ENCODE peak calls at places on chromosomes 11 and 22, in four cellular contexts. U, P, T and J are unnamed samples.

GRCh38 chr11:11857769-11858168 is 16.0 kb downstream of the USP47 start:
- DNase-seq in U (no peak), P (no peak), T (no peak), J (no peak)

GRCh38 chr22:26561756-26562417 is 28.0 kb downstream of the TPST2 start:
- DNase-seq in U (no peak), P (no peak), T (no peak), J (no peak)

GRCh38 chr11:14357843-14358728 is 897 bp downstream of the RRAS2 start:
- DNase-seq in U (peak; percentile 60), P (no peak), T (peak; percentile 78), J (peak; percentile 17)

GRCh38 chr11:130051077-130051476 is 18.6 kb upstream of the APLP2 start:
- DNase-seq in U (no peak), P (no peak), T (no peak), J (no peak)

GRCh38 chr22:19291580-19292261 is at the start of gene CLTCL1:
- DNase-seq in U (peak; percentile 83), P (peak; percentile 51), T (peak; percentile 84), J (peak; percentile 65)

GRCh38 chr11:28879869-28880268 is 771.7 kb downstream of the METTL15 start:
- DNase-seq in U (no peak), P (no peak), T (no peak), J (no peak)

GRCh38 chr11:70661763-70662501 is 263.6 kb downstream of the CTTN start:
- DNase-seq in U (no peak), P (no peak), T (no peak), J (no peak)

GRCh38 chr22:29062286-29062949 is 787 bp upstream of the C22orf31 start:
- DNase-seq in U (no peak), P (no peak), T (peak; percentile 69), J (no peak)

GRCh38 chr11:119680899-119681370 is 48.1 kb downstream of the NECTIN1 start:
- DNase-seq in U (no peak), P (no peak), T (no peak), J (no peak)

GRCh38 chr22:25942989-25943411 is 201.0 kb downstream of the MYO18B start:
- DNase-seq in U (no peak), P (no peak), T (peak; percentile 89), J (no peak)

GRCh38 chr11:87600938-87601337 is 563.2 kb downstream of the TMEM135 start:
- DNase-seq in U (no peak), P (no peak), T (no peak), J (no peak)

GRCh38 chr22:37998543-37998942 is 14.2 kb upstream of the SOX10 start:
- DNase-seq in U (no peak), P (no peak), T (no peak), J (no peak)

GRCh38 chr11:63708764-63709163 is 27.5 kb downstream of the RTN3 start:
- DNase-seq in U (no peak), P (no peak), T (no peak), J (no peak)

GRCh38 chr22:48331691-48332220 is 1495.9 kb downstream of the BRD1 start:
- DNase-seq in U (no peak), P (no peak), T (peak; percentile 1), J (no peak)

GRCh38 chr22:25027959-25028840 is 75.7 kb downstream of the KIAA1671 start:
- DNase-seq in U (no peak), P (peak; percentile 47), T (no peak), J (no peak)

GRCh38 chr11:2789791-2790580 is 90.2 kb upstream of the KCNQ1OT1 start:
- DNase-seq in U (peak; percentile 37), P (no peak), T (peak; percentile 1), J (no peak)

GRCh38 chr11:71987521-71987920 is 11.2 kb upstream of the IL18BP start:
- DNase-seq in U (no peak), P (no peak), T (no peak), J (no peak)

GRCh38 chr22:50356186-50356585 is 13.1 kb downstream of the PPP6R2 start:
- DNase-seq in U (no peak), P (no peak), T (no peak), J (no peak)

GRCh38 chr11:74474316-74474715 is 7.0 kb upstream of the KCNE3 start:
- DNase-seq in U (no peak), P (no peak), T (no peak), J (no peak)

GRCh38 chr11:13007182-13007581 is 1.9 kb upstream of the RASSF10 start:
- DNase-seq in U (no peak), P (no peak), T (no peak), J (no peak)

GRCh38 chr11:93908689-93909088 is 58.3 kb upstream of the VSTM5 start:
- DNase-seq in U (no peak), P (no peak), T (peak; percentile 14), J (no peak)

DNA sequence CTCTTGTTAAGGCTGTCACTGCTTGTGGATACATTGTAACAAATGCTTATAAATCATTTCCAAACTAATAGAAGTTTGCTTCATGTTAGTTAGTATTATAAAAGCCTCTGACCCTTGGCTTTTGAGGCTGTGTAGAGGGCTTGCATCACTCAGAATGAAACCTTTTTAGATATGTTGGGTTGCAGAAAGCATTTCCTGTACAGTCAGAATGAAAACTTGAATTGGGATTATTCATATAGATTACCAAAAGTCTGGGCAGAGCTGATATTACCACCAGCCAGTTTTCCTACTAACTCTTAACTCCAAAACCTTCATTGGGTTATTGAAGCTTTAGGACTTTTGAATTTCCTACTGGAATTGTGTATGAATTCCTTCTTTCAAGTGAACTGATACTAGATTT is 12.0 kb downstream of the KMT2A start:
- DNase-seq in U (no peak), P (no peak), T (no peak), J (no peak)
- H3K4me3 ChIP-seq in U (no peak overlapping the region), P (no peak overlapping the region), T (no peak overlapping the region), J (no peak overlapping the region)

DNA sequence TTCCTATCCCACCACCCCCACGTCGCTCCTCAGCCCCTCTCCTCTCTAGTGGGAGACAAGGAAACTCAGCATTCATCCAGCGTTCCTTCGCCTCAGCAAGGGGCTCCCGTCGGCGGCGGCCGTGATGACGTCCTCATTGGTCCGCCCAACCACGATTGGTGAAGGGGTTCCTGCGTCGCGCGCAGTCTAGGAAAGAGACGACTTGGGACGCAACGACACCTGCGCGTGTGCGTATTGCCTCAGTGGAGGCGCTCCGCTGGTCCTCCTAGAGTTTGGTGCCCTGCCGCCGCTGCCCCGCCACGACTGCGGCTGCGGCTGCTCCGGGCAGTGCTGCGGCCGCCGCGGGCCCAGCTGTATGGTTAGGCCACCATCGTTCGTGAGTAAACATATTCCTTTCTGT is 56.6 kb downstream of the CCDC81 start:
- DNase-seq in U (no peak), P (no peak), T (no peak), J (no peak)
- H3K4me3 ChIP-seq in U (no peak overlapping the region), P (no peak overlapping the region), T (no peak overlapping the region), J (no peak overlapping the region)

GRCh38 chr11:48013269-48013901 is 33.0 kb downstream of the PTPRJ start:
- DNase-seq in U (peak; percentile 66), P (no peak), T (no peak), J (no peak)
- H3K4me3 ChIP-seq in U (peak overlapping the region; percentile 0), P (no peak overlapping the region), T (no peak overlapping the region), J (no peak overlapping the region)

GRCh38 chr11:57904369-57904768 is 119.3 kb upstream of the OR9Q1 start:
- DNase-seq in U (no peak), P (no peak), T (peak; percentile 56), J (no peak)
- H3K4me3 ChIP-seq in U (no peak overlapping the region), P (no peak overlapping the region), T (peak overlapping the region; percentile 44), J (no peak overlapping the region)

GRCh38 chr11:68657021-68657780 is 27.1 kb upstream of the GAL start:
- DNase-seq in U (no peak), P (no peak), T (no peak), J (no peak)

GRCh38 chr11:68653486-68654430 is 30.6 kb upstream of the GAL start:
- DNase-seq in U (no peak), P (no peak), T (no peak), J (no peak)

GRCh38 chr11:68655406-68655805 is 28.9 kb upstream of the GAL start:
- DNase-seq in U (no peak), P (no peak), T (no peak), J (no peak)

GRCh38 chr11:68655806-68656205 is 28.5 kb upstream of the GAL start:
- DNase-seq in U (no peak), P (no peak), T (no peak), J (no peak)

GRCh38 chr11:68654978-68655377 is 29.4 kb upstream of the GAL start:
- DNase-seq in U (no peak), P (no peak), T (no peak), J (no peak)
- H3K4me3 ChIP-seq in U (no peak overlapping the region), P (no peak overlapping the region), T (no peak overlapping the region), J (no peak overlapping the region)

GRCh38 chr11:68940651-68941323 is 37.1 kb downstream of the IGHMBP2 start:
- DNase-seq in U (no peak), P (no peak), T (no peak), J (no peak)
- H3K4me3 ChIP-seq in U (no peak overlapping the region), P (no peak overlapping the region), T (no peak overlapping the region), J (no peak overlapping the region)

GRCh38 chr22:39623603-39624500 is 53.3 kb downstream of the CACNA1I start:
- DNase-seq in U (no peak), P (no peak), T (no peak), J (no peak)

GRCh38 chr22:39621826-39622225 is 51.3 kb downstream of the CACNA1I start:
- DNase-seq in U (no peak), P (no peak), T (no peak), J (no peak)

GRCh38 chr22:39620924-39621690 is 50.6 kb downstream of the CACNA1I start:
- DNase-seq in U (no peak), P (no peak), T (no peak), J (no peak)

GRCh38 chr22:39624501-39624821 is 53.9 kb downstream of the CACNA1I start:
- DNase-seq in U (no peak), P (no peak), T (no peak), J (no peak)

DNA sequence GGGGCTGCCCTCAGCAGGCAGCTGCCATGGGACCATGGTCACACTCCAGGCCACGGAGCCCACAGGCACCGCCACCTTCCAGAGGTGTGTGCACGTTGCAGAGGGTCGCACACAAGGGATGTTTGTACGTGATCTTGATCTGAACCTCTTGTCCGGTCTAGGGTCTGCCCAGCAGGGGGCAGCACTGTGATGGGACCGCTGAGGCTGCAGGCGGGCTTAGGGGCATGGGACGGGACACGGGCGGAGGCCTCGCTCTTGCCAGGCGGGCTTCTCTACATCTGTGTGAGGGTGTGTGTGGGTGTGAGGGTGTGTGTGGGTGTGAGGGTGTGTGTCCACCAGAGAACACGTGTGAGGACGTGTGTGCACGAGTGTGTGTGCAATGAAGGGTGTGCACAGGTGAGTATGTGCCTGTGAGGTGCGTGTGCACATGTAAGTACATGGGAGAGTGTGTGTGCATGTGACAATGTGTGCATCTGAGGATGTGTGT is 52.4 kb downstream of the CACNA1I start:
- DNase-seq in U (peak; percentile 84), P (peak; percentile 51), T (peak; percentile 51), J (peak; percentile 58)
- H3K4me3 ChIP-seq in U (no peak overlapping the region), P (no peak overlapping the region), T (no peak overlapping the region), J (no peak overlapping the region)